ENCODE peak calls at places on chromosomes 12 and 14, in eight cellular contexts. Y, W, G, D, T, L, O and Z are unnamed samples. For H3K4me1, the result is how much of the 10 kb centered on the place peaks cover.

GRCh38 chr14:99286761-99287160 is 14.8 kb upstream of the BCL11B start:
- DNase-seq in Y (no peak), O (no peak), G (no peak), D (no peak), L (no peak), W (no peak), T (no peak), Z (no peak)

GRCh38 chr14:57247283-57247682 is 21.4 kb downstream of the EXOC5 start:
- DNase-seq in L (no peak), T (no peak), Y (no peak), W (no peak), G (no peak), D (no peak), O (no peak), Z (no peak)

GRCh38 chr14:96053600-96054381 is 14.6 kb downstream of the C14orf132 start:
- DNase-seq in W (no peak), Y (no peak), D (peak), T (no peak), G (peak), O (peak), L (peak), Z (peak)

GRCh38 chr12:1171657-1172056 is 180.6 kb downstream of the ERC1 start:
- DNase-seq in Y (no peak), O (no peak), L (no peak), T (no peak), G (peak), W (no peak), D (no peak), Z (no peak)

GRCh38 chr14:69553221-69553620 is 21.4 kb downstream of the CCDC177 start:
- DNase-seq in T (no peak), Y (no peak), D (no peak), W (no peak), O (no peak), L (no peak), G (no peak), Z (no peak)

GRCh38 chr14:75315143-75315542 is 36.5 kb downstream of the FOS start:
- DNase-seq in D (peak), G (no peak), Y (no peak), T (no peak), O (no peak), W (peak), L (no peak), Z (peak)

GRCh38 chr14:23114669-23115491 is 4.2 kb downstream of the CEBPE start:
- DNase-seq in Y (no peak), L (peak), G (no peak), W (no peak), D (peak), O (peak), T (peak), Z (peak)

GRCh38 chr14:76386922-76387782 is 11.2 kb downstream of the ESRRB start:
- DNase-seq in W (peak), D (no peak), Y (no peak), L (peak), O (no peak), T (peak), G (peak), Z (no peak)

GRCh38 chr12:129440278-129440677 is 463.5 kb downstream of the TMEM132D start:
- DNase-seq in G (no peak), W (no peak), Y (no peak), O (no peak), D (no peak), L (no peak), T (no peak), Z (no peak)

GRCh38 chr12:131911251-131911650 is 16.8 kb downstream of the ULK1 start:
- DNase-seq in D (no peak), W (no peak), G (no peak), O (no peak), Y (no peak), T (no peak), L (no peak), Z (no peak)

GRCh38 chr14:57382283-57382682 is 8.1 kb upstream of the NAA30 start:
- DNase-seq in O (no peak), L (no peak), G (no peak), W (no peak), D (no peak), Y (no peak), T (no peak), Z (no peak)

GRCh38 chr12:6767592-6768384 is 1.6 kb downstream of the PTMS start:
- DNase-seq in W (no peak), T (no peak), Y (no peak), G (peak), D (no peak), L (no peak), O (no peak), Z (no peak)

GRCh38 chr14:45377201-45377600 is 124.2 kb upstream of the MIS18BP1 start:
- DNase-seq in T (no peak), L (no peak), W (no peak), D (no peak), G (no peak), O (no peak), Y (no peak), Z (no peak)

GRCh38 chr14:104397956-104398355 is 181.6 kb upstream of the C14orf180 start:
- DNase-seq in Y (no peak), G (no peak), D (no peak), T (no peak), L (no peak), W (no peak), O (no peak), Z (no peak)

GRCh38 chr14:63727231-63727735 is 582 bp downstream of the SGPP1 start:
- DNase-seq in L (peak), O (no peak), D (peak), Y (peak), G (peak), W (peak), T (peak), Z (peak)

GRCh38 chr14:50342211-50343080 is 30.3 kb downstream of the DMAC2L start:
- DNase-seq in Y (peak), O (no peak), W (no peak), L (peak), T (peak), D (no peak), G (peak), Z (peak)

GRCh38 chr12:84877340-84877739 is 35.3 kb downstream of the SLC6A15 start:
- DNase-seq in T (no peak), W (no peak), D (no peak), L (no peak), O (no peak), G (no peak), Y (no peak), Z (no peak)

GRCh38 chr12:58025431-58025830 is 84.1 kb downstream of the ATP23 start:
- DNase-seq in G (no peak), Y (no peak), L (no peak), T (no peak), O (no peak), D (no peak), W (no peak), Z (no peak)

GRCh38 chr14:101368629-101369028 is 192.7 kb upstream of the DIO3 start:
- DNase-seq in W (no peak), D (no peak), G (no peak), L (no peak), Y (no peak), T (no peak), O (no peak), Z (no peak)

GRCh38 chr14:96424104-96424989 is 32.4 kb downstream of the AK7 start:
- DNase-seq in W (peak), T (peak), G (peak), Y (no peak), D (no peak), O (no peak), L (peak), Z (no peak)

GRCh38 chr14:54194501-54194900 is 202.3 kb upstream of the CDKN3 start:
- DNase-seq in Y (no peak), T (no peak), W (no peak), D (no peak), L (no peak), O (no peak), G (no peak), Z (no peak)

GRCh38 chr12:20601668-20602280 is 93.4 kb upstream of the SLCO1C1 start:
- DNase-seq in Y (no peak), W (no peak), D (no peak), G (peak), T (no peak), O (no peak), L (no peak), Z (no peak)

GRCh38 chr14:32382704-32383103 is 53.6 kb downstream of the AKAP6 start:
- DNase-seq in W (no peak), O (no peak), Y (no peak), L (no peak), G (peak), D (no peak), T (no peak), Z (no peak)

GRCh38 chr12:31560516-31560915 is 30.4 kb downstream of the DENND5B start:
- DNase-seq in L (no peak), O (no peak), W (no peak), T (no peak), D (no peak), G (no peak), Y (no peak), Z (no peak)

GRCh38 chr14:69464829-69465228 is 19.7 kb upstream of the PLEKHD1 start:
- DNase-seq in Y (no peak), G (no peak), D (no peak), T (no peak), W (no peak), L (no peak), O (no peak), Z (no peak)

GRCh38 chr14:38042356-38042755 is 165.3 kb upstream of the SSTR1 start:
- DNase-seq in T (no peak), D (no peak), L (no peak), O (no peak), Y (no peak), W (no peak), G (no peak), Z (no peak)

GRCh38 chr14:64673748-64674147 is 30.5 kb upstream of the PLEKHG3 start:
- DNase-seq in G (no peak), L (peak), O (no peak), D (no peak), T (peak), W (no peak), Y (no peak), Z (no peak)

GRCh38 chr14:45904313-45904712 is 651.3 kb upstream of the MIS18BP1 start:
- DNase-seq in G (no peak), O (no peak), D (no peak), Y (no peak), W (no peak), T (no peak), L (no peak), Z (no peak)

GRCh38 chr12:32116897-32117296 is 10.2 kb downstream of the BICD1 start:
- DNase-seq in Y (no peak), G (no peak), O (no peak), L (no peak), W (no peak), T (no peak), D (no peak), Z (no peak)

GRCh38 chr12:22334696-22335290 is at the start of gene ST8SIA1:
- DNase-seq in L (peak), Y (peak), T (peak), D (peak), O (no peak), G (peak), W (peak), Z (no peak)

GRCh38 chr14:59582161-59582560 is 5.5 kb upstream of the CCDC175 start:
- DNase-seq in D (no peak), T (no peak), W (no peak), O (no peak), L (no peak), Y (no peak), G (no peak), Z (no peak)

DNA sequence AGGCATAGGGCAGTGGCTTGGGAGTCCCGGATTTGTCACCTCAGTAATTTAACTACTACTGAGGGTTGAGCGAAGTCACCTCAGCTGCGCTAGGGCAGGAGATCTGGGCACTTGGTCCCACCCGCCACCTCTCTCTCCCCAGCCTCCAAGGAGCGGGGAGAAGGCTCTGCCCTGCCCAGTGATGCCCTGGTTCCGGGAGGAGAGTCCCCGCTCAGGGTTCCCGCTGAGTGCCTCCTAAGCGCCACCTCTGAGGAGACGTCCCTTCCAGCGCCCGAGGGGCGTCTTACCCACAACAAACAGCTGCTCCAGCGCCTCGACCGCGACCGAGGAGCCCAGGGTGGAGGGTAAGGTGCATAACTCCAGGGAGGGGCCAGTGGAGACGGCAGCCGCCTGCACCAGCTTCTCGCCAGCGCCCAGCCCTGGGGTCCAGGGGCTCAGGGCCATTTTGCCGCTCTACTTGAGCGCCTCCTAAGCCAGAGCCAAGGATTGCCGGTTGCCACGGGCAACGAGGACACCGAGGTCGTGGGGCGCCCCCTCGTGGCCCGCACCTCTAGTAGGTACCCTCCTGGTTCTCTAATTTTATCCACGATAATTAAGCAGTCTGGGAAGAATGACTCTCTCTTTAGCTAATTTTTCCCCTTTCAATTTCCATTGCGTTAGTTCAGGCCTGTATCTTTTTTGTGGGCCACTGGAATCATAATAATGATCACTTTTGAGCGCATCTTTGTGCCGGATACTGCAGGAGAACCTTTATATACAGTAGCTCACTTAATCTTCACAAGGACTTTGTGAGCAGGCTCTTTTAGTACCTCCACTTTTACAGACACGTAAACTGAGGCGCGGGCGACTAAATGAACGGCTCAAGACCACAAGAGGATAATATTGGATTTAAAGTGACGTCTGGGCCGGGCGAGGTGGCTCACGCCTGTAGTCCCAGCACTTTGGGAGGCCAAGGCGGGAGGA is at the start of gene CCDC175:
- DNase-seq in G (peak), L (peak), O (peak), T (peak), W (peak), Y (peak), D (peak), Z (peak)
- TF ChIP-seq CTCF in G (peak), L (peak), O (peak), T (peak), W (peak), Y (no peak), D (peak), Z (peak)

DNA sequence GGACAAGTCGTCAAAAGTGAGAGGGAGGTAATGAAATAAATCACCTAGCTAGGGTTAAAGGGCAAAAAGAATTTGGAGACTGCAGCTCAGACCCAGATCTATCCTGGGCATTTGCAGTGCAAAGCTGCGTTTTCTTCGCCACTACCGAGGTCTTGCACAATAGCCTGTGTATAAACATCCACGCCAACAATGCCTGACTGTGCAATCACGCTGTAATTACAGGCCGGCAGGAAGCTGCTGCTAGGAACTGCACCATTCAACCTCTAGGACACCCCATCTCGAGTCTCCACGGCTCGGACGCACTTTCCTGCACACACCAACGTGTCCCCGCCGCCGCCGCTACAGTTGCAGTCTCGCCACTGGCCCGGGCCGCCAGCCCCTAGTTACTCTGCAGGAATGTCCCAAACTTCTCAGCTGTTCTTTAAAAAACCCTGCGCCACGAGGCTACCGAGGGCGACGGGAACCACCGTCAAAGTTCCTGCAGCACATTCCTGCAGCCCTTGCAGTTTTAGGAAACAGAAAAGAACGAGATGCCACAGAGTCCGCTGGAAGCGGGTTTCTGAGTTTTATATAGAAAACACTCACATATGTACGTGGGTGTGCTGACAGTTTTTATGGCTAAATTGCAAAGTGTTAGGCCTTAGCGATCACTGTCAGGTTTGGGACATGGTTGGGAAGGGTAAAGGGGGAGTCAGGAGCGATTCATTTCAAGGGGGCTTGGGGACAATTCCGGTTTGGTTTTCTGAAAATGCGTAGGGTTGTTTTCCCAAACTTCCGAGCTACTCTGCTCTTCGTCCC is 65.6 kb upstream of the PTGR2 start:
- DNase-seq in Y (peak), L (peak), T (peak), G (peak), D (peak), O (peak), W (peak), Z (peak)
- H3K4me1 ChIP-seq in Y (under half), L (under half), T (half or more), G (under half), D (under half), O (half or more), W (half or more), Z (under half)

DNA sequence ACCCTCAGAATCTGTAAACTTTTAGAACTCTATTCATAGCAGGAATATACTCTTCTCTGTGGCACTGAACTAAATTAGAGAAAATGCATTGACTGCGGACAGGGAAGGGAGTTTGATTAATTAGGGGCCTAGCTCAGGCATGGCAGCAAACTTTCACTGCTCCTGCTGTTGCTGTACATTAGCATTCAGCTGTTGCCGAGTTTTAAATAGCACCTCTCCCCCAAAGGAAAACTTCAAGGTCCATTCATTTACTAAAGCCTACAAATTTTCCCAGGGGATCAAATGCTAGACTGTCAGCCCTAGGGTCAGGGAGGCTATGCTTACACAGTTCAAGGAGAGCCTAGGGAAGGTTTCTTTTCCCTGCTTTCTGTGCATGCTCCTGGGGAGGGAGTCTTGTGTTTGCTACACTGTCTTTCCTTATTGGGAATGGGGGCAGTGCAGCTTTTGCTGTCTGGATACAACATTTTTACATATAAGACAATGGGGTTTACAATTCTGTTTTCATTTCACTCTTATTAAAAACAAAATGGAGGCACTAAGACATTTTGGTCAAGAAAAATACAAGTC is 60.0 kb upstream of the GZMB start:
- DNase-seq in L (no peak), W (no peak), G (no peak), Y (no peak), D (no peak), O (no peak), T (no peak), Z (no peak)
- H3K27ac ChIP-seq in L (no peak), W (no peak), G (no peak), Y (no peak), D (no peak), O (no peak), T (no peak), Z (no peak)

GRCh38 chr14:67418368-67419174 is 6.6 kb upstream of the PLEK2 start:
- DNase-seq in W (peak), G (no peak), L (peak), T (no peak), O (no peak), Y (no peak), D (no peak), Z (no peak)

GRCh38 chr14:67417633-67418032 is 5.7 kb upstream of the PLEK2 start:
- DNase-seq in O (no peak), Y (no peak), L (no peak), D (no peak), W (no peak), G (no peak), T (no peak), Z (no peak)

GRCh38 chr14:67421356-67422224 is 9.6 kb upstream of the PLEK2 start:
- DNase-seq in D (no peak), W (no peak), Y (no peak), L (no peak), O (no peak), G (no peak), T (no peak), Z (no peak)

GRCh38 chr14:67423424-67423823 is 11.5 kb upstream of the PLEK2 start:
- DNase-seq in O (no peak), L (no peak), D (no peak), W (no peak), T (no peak), Y (no peak), G (no peak), Z (no peak)

GRCh38 chr14:67420102-67420739 is 8.3 kb upstream of the PLEK2 start:
- DNase-seq in D (no peak), O (no peak), Y (no peak), T (no peak), W (no peak), L (peak), G (no peak), Z (no peak)
- TF ChIP-seq CTCF in D (peak), O (no peak), Y (no peak), T (peak), W (no peak), L (peak), G (peak), Z (peak)

GRCh38 chr14:80954771-80955299 is 586 bp upstream of the TSHR start:
- DNase-seq in Y (peak), G (peak), O (peak), D (peak), L (peak), W (peak), T (peak), Z (peak)

GRCh38 chr14:80956922-80957321 is 1.5 kb downstream of the TSHR start:
- DNase-seq in G (no peak), W (no peak), Y (no peak), L (no peak), D (no peak), O (no peak), T (no peak), Z (no peak)

GRCh38 chr14:80958258-80958657 is 2.8 kb downstream of the TSHR start:
- DNase-seq in D (no peak), L (no peak), Y (no peak), T (no peak), O (no peak), G (no peak), W (no peak), Z (no peak)

GRCh38 chr14:80956105-80956504 is 684 bp downstream of the TSHR start:
- DNase-seq in D (no peak), Y (no peak), T (no peak), O (no peak), L (no peak), G (no peak), W (no peak), Z (no peak)

DNA sequence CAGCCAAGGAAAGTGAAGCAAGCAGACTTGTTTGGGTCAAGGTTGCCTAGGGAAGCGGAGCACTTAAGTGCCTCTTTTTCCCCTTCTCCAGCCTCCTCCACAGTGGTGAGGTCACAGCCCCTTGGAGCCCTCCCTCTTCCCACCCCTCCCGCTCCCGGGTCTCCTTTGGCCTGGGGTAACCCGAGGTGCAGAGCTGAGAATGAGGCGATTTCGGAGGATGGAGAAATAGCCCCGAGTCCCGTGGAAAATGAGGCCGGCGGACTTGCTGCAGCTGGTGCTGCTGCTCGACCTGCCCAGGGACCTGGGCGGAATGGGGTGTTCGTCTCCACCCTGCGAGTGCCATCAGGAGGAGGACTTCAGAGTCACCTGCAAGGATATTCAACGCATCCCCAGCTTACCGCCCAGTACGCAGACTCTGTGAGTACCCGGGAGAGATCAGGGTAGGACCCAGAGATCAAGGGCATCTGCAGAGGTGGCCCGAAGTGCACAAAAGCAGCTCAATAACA is at the start of gene TSHR:
- DNase-seq in L (no peak), G (no peak), D (no peak), Y (peak), W (no peak), O (no peak), T (peak), Z (no peak)
- H3K4me1 ChIP-seq in L (under half), G (under half), D (under half), Y (under half), W (under half), O (under half), T (under half), Z (under half)

GRCh38 chr12:116544656-116545055 is 14.5 kb upstream of the MAP1LC3B2 start:
- DNase-seq in D (no peak), L (no peak), W (no peak), O (no peak), T (no peak), G (no peak), Y (no peak), Z (no peak)
- H3K27ac ChIP-seq in D (no peak), L (peak), W (no peak), O (no peak), T (no peak), G (no peak), Y (no peak), Z (no peak)